ENCODE peak calls at places on chromosomes 6 and 20, in seven cellular contexts. K is A673; U is body of pancreas; T is CD8-positive, alpha-beta memory T cell; R is uterus; I is PC-3; Q is heart left ventricle. J is an unnamed sample. For H3K4me1, the result is how much of the 10 kb centered on the place peaks cover.

GRCh38 chr20:14335122-14335521 is 2.3 kb downstream of the FLRT3 start:
- DNase-seq in K (no peak), U (no peak), T (no peak), R (no peak), I (no peak), Q (no peak), J (no peak)

GRCh38 chr20:22717466-22717865 is 133.1 kb upstream of the FOXA2 start:
- DNase-seq in K (no peak), U (no peak), T (no peak), R (no peak), I (peak), Q (no peak), J (peak)

GRCh38 chr20:407097-407952 is 774 bp upstream of the RBCK1 start:
- DNase-seq in K (peak), U (peak), T (peak), R (peak), I (peak), Q (peak), J (peak)

GRCh38 chr6:36130672-36131516 is 581 bp downstream of the MAPK13 start:
- DNase-seq in K (no peak), U (peak), T (peak), R (no peak), I (peak), Q (peak), J (no peak)

GRCh38 chr6:31087494-31088089 is 24.8 kb downstream of the C6orf15 start:
- DNase-seq in K (peak), U (peak), T (peak), R (peak), I (peak), Q (peak), J (peak)

GRCh38 chr6:56949925-56950495 is 4.9 kb upstream of the BEND6 start:
- DNase-seq in K (peak), U (no peak), T (no peak), R (no peak), I (no peak), Q (no peak), J (no peak)

GRCh38 chr20:53763707-53764415 is 170.2 kb upstream of the ZNF217 start:
- DNase-seq in K (peak), U (peak), T (no peak), R (no peak), I (peak), Q (no peak), J (no peak)

GRCh38 chr6:170403451-170403850 is 96.9 kb downstream of the FAM120B start:
- DNase-seq in K (no peak), U (no peak), T (no peak), R (no peak), I (no peak), Q (no peak), J (no peak)

GRCh38 chr6:30334077-30334476 is 7.3 kb downstream of the TRIM39 start:
- DNase-seq in K (no peak), U (no peak), T (no peak), R (no peak), I (no peak), Q (no peak), J (no peak)

GRCh38 chr20:60857708-60858107 is 394.4 kb upstream of the CDH4 start:
- DNase-seq in K (peak), U (no peak), T (no peak), R (no peak), I (no peak), Q (no peak), J (no peak)

GRCh38 chr20:13670160-13670559 is 31.4 kb upstream of the TASP1 start:
- DNase-seq in K (no peak), U (no peak), T (no peak), R (no peak), I (no peak), Q (no peak), J (no peak)

GRCh38 chr6:20778460-20778859 is 244.2 kb downstream of the CDKAL1 start:
- DNase-seq in K (no peak), U (no peak), T (no peak), R (no peak), I (no peak), Q (no peak), J (no peak)

GRCh38 chr6:7617954-7618764 is 28.2 kb downstream of the SNRNP48 start:
- DNase-seq in K (peak), U (peak), T (no peak), R (no peak), I (peak), Q (no peak), J (peak)

GRCh38 chr6:55293116-55293515 is 34.2 kb upstream of the GFRAL start:
- DNase-seq in K (peak), U (no peak), T (no peak), R (no peak), I (peak), Q (no peak), J (no peak)

GRCh38 chr20:49412254-49412653 is 70.2 kb downstream of the KCNB1 start:
- DNase-seq in K (no peak), U (no peak), T (no peak), R (no peak), I (no peak), Q (no peak), J (no peak)

GRCh38 chr6:49923826-49924225 is 40.1 kb downstream of the DEFB114 start:
- DNase-seq in K (peak), U (no peak), T (no peak), R (no peak), I (no peak), Q (no peak), J (no peak)

GRCh38 chr6:135181333-135182119 is 418 bp downstream of the MYB start:
- DNase-seq in K (peak), U (no peak), T (peak), R (no peak), I (no peak), Q (peak), J (no peak)

GRCh38 chr6:3412779-3413500 is 43.9 kb downstream of the SLC22A23 start:
- DNase-seq in K (no peak), U (no peak), T (no peak), R (no peak), I (no peak), Q (no peak), J (no peak)
- H3K4me1 ChIP-seq in K (under half), U (under half), T (under half), R (under half), I (under half), Q (under half), J (under half)

DNA sequence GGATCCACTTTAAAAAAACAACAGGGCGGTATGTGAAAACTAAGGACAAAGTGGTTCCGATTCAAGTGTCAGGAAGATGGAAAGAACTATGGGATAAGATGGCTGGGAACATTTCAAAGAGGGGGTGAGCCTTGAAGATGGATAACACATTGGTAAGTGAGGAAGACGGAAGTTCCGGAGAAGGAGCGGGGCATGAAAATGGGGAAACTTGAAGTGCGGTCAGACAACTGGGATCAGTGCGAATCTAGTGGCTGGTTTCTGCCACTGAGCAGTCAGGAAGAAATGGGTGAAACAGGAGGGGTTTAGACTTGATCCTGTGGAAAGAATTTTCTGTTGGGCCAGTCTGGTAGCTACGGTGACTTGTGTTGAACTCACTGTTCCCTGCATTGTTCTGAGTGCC is 1.2 kb downstream of the NAA20 start:
- DNase-seq in K (no peak), U (no peak), T (no peak), R (no peak), I (peak), Q (no peak), J (no peak)
- H3K4me3 ChIP-seq in K (peak), U (no peak), T (peak), R (peak), I (peak), Q (peak), J (peak)

GRCh38 chr6:12301009-12301408 is 10.8 kb downstream of the EDN1 start:
- DNase-seq in K (no peak), U (no peak), T (no peak), R (no peak), I (no peak), Q (no peak), J (no peak)
- H3K4me1 ChIP-seq in K (under half), U (under half), T (under half), R (under half), I (under half), Q (under half), J (under half)

GRCh38 chr6:83430606-83431544 is at the start of gene ME1:
- DNase-seq in K (peak), U (peak), T (no peak), R (peak), I (peak), Q (peak), J (peak)

GRCh38 chr6:83432626-83433025 is 1.8 kb upstream of the ME1 start:
- DNase-seq in K (no peak), U (no peak), T (no peak), R (no peak), I (peak), Q (no peak), J (no peak)

GRCh38 chr6:83429857-83430605 is 820 bp downstream of the ME1 start:
- DNase-seq in K (peak), U (peak), T (no peak), R (no peak), I (peak), Q (no peak), J (no peak)

GRCh38 chr6:83429269-83429668 is 1.6 kb downstream of the ME1 start:
- DNase-seq in K (no peak), U (no peak), T (no peak), R (no peak), I (peak), Q (no peak), J (no peak)

DNA sequence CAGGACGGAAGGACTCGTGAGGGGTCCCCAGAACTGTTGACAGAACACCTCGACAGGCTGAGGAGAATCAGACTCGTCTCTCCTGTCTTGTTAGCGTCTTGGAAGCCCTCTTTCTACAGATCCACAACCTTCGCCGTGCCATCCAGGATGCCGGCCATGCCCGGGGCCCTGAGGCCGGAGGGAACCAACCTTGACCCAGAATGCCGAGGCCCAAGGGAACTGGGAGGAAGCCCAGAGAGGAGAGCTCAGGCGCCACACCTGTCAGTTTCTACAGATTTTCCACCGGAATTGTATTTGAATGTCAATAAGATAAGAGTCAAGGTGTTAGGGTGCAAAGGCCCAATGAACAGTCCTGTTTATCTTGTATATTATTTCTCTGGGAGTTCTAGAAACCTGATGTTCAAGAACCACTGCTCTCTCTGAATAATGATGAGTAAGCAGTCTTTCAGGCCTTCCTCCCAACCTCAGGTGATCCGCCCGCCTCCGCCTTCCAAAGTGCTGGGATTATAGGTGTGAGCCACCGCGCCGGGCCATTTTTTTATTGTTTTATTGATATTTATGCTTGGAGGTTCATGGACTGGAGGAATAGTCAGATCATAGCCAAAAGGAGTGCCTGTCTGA is 804 bp upstream of the ME1 start:
- DNase-seq in K (no peak), U (peak), T (no peak), R (no peak), I (peak), Q (no peak), J (no peak)
- H3K4me3 ChIP-seq in K (peak), U (no peak), T (no peak), R (no peak), I (peak), Q (peak), J (peak)

GRCh38 chr20:41686961-41687360 is 68.8 kb upstream of the CHD6 start:
- DNase-seq in K (no peak), U (no peak), T (no peak), R (no peak), I (no peak), Q (no peak), J (no peak)
- H3K4me1 ChIP-seq in K (under half), U (under half), T (under half), R (under half), I (under half), Q (under half), J (under half)